ENCODE peak calls at places on chromosomes 5 and 9, in seven cellular contexts. A, X, Z, F, D, V and Y are unnamed samples.

GRCh38 chr9:110217656-110218099 is 9.7 kb upstream of the C9orf152 start:
- DNase-seq in D (no peak), Z (no peak), X (no peak), A (no peak), V (peak), F (peak), Y (no peak)

GRCh38 chr5:34511481-34511880 is 144.6 kb upstream of the RAI14 start:
- DNase-seq in F (no peak), Z (no peak), X (no peak), A (no peak), V (no peak), D (no peak), Y (no peak)

GRCh38 chr5:39191216-39191615 is 28.1 kb downstream of the FYB1 start:
- DNase-seq in X (peak), A (no peak), D (no peak), Z (no peak), V (no peak), F (no peak), Y (no peak)

GRCh38 chr5:35920890-35921289 is 17.5 kb downstream of the CAPSL start:
- DNase-seq in V (no peak), D (no peak), A (no peak), F (no peak), X (no peak), Z (no peak), Y (no peak)

GRCh38 chr5:150559701-150560100 is 51.8 kb downstream of the NDST1 start:
- DNase-seq in X (no peak), Z (no peak), D (no peak), F (peak), A (no peak), V (peak), Y (no peak)

GRCh38 chr9:92313624-92314012 is 11.5 kb downstream of the NOL8 start:
- DNase-seq in F (no peak), Z (no peak), D (no peak), A (no peak), X (no peak), V (no peak), Y (no peak)

GRCh38 chr9:136239963-136240330 is 5.7 kb downstream of the QSOX2 start:
- DNase-seq in D (no peak), A (no peak), V (no peak), X (no peak), Z (no peak), F (no peak), Y (no peak)

GRCh38 chr5:10762178-10762775 is 1.2 kb upstream of the DAP start:
- DNase-seq in D (no peak), V (no peak), F (no peak), X (no peak), A (peak), Z (peak), Y (no peak)

GRCh38 chr5:139747583-139748504 is 47.8 kb upstream of the PSD2 start:
- DNase-seq in V (peak), D (no peak), X (peak), A (peak), F (peak), Z (peak), Y (peak)

GRCh38 chr9:125255781-125256391 is 5.7 kb upstream of the GAPVD1 start:
- DNase-seq in F (no peak), A (no peak), Z (no peak), V (no peak), X (no peak), D (no peak), Y (no peak)

GRCh38 chr5:81303563-81303962 is 2.2 kb downstream of the ZCCHC9 start:
- DNase-seq in Z (no peak), X (no peak), D (no peak), F (peak), A (no peak), V (peak), Y (no peak)

GRCh38 chr5:81297531-81297930 is 3.9 kb upstream of the ZCCHC9 start:
- DNase-seq in X (no peak), F (no peak), A (no peak), V (no peak), D (no peak), Z (no peak), Y (no peak)

GRCh38 chr5:81305783-81306182 is 4.4 kb downstream of the ZCCHC9 start:
- DNase-seq in X (no peak), F (no peak), V (no peak), A (no peak), D (no peak), Z (no peak), Y (no peak)

GRCh38 chr5:81302596-81302995 is 1.2 kb downstream of the ZCCHC9 start:
- DNase-seq in A (no peak), F (peak), D (no peak), V (peak), Z (no peak), X (no peak), Y (no peak)

GRCh38 chr5:81301221-81302015 is at the start of gene ZCCHC9:
- DNase-seq in F (peak), V (peak), A (peak), D (peak), X (peak), Z (peak), Y (peak)
- TF ChIP-seq CTCF in F (peak), V (peak), A (peak), D (peak), X (no peak), Z (peak), Y (no peak)

DNA sequence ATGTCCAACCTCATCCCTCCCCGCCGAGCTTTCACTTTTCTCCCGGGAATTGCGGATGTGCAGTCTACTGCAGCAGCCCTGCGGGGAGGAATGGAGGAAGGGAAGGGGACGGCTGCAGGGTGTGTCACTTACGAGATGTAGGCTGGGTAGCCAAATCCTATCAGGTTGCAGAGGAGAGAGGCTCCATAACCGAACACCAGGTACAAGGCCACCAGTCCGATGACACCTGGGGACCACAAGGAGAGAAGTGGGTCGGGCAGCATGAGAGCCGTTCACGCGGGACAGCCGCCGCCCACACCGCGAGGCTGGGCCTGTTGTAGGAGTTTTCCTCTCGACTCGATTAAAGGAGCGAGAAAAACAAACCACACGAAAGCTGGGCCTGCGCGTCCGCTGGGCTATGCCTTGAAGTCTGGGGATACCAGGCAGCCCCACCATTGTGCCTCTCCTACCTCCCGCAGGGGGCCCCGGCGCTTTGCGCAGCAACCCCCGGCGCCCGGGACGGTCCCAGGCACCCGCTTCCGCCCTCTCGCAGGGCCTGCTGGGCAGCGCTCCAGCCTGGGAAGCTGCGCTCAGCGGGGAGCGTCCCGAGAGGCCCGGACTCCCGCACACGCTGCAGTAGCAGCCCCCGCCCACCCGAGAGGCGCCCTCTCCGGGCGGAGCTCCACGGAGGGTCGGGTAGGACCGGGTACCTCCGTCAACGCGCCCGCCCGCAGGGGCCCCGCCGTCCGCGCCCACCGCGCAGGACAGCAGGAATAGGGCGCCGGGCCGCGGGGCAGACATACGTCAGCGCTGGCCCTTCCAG is 795 bp downstream of the REEP5 start:
- DNase-seq in V (peak), Z (peak), D (no peak), X (peak), A (peak), F (peak), Y (peak)
- TF ChIP-seq CTCF in V (no peak), Z (no peak), D (peak), X (no peak), A (peak), F (peak), Y (no peak)

DNA sequence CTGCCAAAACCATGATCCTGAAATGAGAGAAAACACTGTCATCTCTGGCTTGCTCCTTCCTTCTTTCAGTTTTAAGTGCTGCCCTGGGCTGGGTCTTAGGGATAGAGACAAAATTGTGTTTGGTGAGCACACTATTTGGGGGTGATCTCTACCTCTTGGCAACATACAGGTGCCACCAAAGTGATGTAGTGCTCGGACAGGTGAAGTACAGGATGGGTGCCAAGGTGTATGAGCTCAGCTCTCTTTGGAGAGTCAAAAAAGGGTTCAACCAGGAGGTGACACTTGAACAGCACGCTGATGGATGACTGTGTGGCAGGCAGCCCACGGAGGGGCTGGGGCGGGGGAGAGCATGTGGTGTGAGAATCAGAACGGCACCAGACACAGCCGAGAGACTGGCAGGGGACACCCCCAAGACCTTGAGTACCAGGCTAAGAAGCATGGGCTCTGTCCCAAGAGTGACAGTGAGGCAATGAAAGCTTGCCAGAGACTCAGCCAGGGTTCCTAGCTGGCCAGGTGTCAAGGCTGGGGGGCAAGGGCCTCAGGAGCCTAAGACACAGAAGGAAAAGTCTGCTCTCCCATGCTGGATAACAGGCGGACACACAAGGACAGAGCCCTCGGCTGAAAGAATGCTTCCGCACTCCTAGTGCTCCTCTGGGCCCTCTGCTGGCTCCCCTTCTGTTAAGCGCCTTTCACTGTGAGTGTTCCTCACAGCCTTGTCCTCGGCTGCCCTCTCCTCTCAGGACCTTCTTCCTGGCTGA is 2.5 kb downstream of the NHP2 start:
- DNase-seq in F (no peak), A (no peak), Z (no peak), D (no peak), V (no peak), X (no peak), Y (no peak)
- TF ChIP-seq CTCF in F (no peak), A (no peak), Z (no peak), D (no peak), V (peak), X (no peak), Y (no peak)

DNA sequence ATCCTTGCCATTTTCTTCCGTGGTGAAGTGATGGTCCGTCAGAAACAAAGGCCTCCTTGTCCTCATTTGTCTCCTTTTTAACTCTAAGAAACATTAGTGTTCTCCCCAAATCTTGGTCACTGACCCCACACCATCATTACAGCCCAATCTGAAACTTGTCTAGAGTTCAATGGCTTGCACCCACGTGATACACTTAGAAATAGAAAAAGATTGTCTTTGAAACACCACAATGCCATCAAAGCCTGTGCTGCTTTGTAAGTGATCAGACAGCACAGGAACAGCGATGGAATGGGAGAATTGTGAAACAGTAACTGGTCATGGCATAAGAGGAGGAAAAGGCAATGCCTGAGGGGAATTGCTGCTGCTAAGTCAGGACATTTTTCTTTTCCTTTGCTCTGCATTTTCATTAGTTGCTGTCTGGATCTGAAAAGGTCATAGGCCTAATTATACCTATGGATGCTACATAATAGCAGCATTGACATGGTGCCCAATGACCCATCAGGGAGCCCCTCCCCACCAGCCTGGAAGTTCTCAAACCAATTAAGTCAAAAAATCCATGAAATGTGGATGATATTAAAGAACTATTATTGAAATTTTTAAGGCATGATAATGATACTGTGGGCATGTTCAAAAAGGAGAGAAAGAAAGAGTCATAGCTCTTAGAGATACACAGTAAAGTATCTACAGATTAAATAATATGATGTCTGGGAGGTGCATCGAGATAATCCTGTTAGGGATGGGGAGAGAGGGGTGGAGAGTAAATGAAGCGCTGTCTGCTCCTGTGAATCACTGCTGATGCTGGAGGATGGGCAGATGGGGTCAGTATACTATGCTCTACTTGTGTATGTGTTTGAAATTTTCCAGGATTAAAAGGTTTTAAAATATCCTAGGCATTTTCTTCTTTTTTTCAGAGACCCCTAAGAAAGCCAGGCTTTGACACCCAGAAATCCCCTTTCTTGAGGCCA is 83.6 kb downstream of the ENC1 start:
- DNase-seq in F (peak), V (no peak), D (no peak), X (no peak), A (no peak), Z (no peak), Y (no peak)
- TF ChIP-seq CTCF in F (no peak), V (no peak), D (no peak), X (no peak), A (no peak), Z (no peak), Y (no peak)

GRCh38 chr9:9912459-9912858 is 700.3 kb downstream of the PTPRD start:
- DNase-seq in F (no peak), D (no peak), A (no peak), V (peak), X (no peak), Z (no peak), Y (no peak)

GRCh38 chr9:9917400-9917799 is 695.4 kb downstream of the PTPRD start:
- DNase-seq in D (no peak), V (no peak), Z (no peak), X (no peak), F (no peak), A (no peak), Y (no peak)

GRCh38 chr9:9919174-9919573 is 693.6 kb downstream of the PTPRD start:
- DNase-seq in D (no peak), Z (no peak), X (no peak), V (no peak), F (no peak), A (no peak), Y (no peak)

GRCh38 chr9:9914174-9914573 is 698.6 kb downstream of the PTPRD start:
- DNase-seq in D (no peak), F (no peak), X (no peak), Z (no peak), A (no peak), V (no peak), Y (no peak)

DNA sequence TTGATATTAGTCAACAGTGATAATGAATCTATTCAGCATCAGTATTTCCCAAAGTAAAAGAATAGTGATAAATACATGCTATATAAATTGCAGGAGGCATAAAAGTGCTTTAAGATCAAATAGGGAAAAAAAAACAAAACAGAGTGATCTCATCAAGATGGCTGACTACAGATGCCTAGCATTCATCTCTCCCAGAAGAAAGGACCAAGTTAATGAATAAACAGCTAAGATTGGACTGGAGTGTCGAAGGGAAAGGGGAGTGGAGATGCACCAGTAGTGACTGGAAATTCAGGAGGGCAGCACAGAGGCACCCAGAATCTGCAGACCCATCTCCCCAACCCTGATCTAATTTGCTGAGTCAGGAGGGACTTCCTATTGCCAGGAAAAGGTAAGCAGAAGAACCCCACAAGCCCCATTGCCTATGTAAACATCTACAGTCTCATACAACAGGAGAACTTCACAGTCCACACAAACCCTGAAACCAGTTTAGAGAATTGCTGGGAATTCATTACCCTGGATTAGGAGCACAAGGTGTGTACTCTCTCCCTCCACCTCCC is 699.4 kb downstream of the PTPRD start:
- DNase-seq in F (no peak), A (no peak), D (no peak), X (no peak), V (no peak), Z (no peak), Y (no peak)
- TF ChIP-seq CTCF in F (no peak), A (no peak), D (no peak), X (no peak), V (no peak), Z (no peak), Y (no peak)

GRCh38 chr5:113510836-113511451 is 2.5 kb upstream of the YTHDC2 start:
- DNase-seq in A (no peak), Z (no peak), D (no peak), V (no peak), X (no peak), F (peak), Y (no peak)
- TF ChIP-seq CTCF in A (peak), Z (peak), D (peak), V (peak), X (no peak), F (peak), Y (peak)

GRCh38 chr5:148912714-148913398 is 86.4 kb downstream of the ADRB2 start:
- DNase-seq in Z (no peak), V (peak), X (no peak), F (peak), A (no peak), D (no peak), Y (peak)
- TF ChIP-seq CTCF in Z (peak), V (peak), X (no peak), F (peak), A (peak), D (peak), Y (peak)

GRCh38 chr9:114786251-114786650 is 19.6 kb downstream of the TNFSF15 start:
- DNase-seq in X (no peak), Z (no peak), A (no peak), D (no peak), V (no peak), F (no peak), Y (no peak)
- TF ChIP-seq CTCF in X (no peak), Z (no peak), A (no peak), D (no peak), V (no peak), F (no peak), Y (no peak)